ENCODE peak calls at places on chromosome 7, in ten cellular contexts. W is activated naive CD4-positive, alpha-beta T cell treated with anti-CD3 and anti-CD28 coated beads for 36 hours; Q is lung; V is testis; K is suprapubic skin; M is cardiac septum; B is fibroblast of lung; O is iris pigment epithelial cell; T is colonic mucosa; H is hypothalamus. Z is an unnamed sample.
A peak's percentile ranks its signal among the peaks of the same experiment; 100 is the strongest.

GRCh38 chr7:40014376-40014775 is 64.3 kb downstream of the CDK13 start:
- DNase-seq in Q (no peak), T (no peak), W (no peak), K (no peak), H (no peak), B (no peak), O (no peak), V (no peak), M (no peak), Z (no peak)

GRCh38 chr7:26910221-26910620 is 45.8 kb upstream of the SKAP2 start:
- DNase-seq in B (peak; percentile 62), V (no peak), T (no peak), O (peak; percentile 51), W (no peak), M (no peak), Q (no peak), H (no peak), K (no peak), Z (no peak)

GRCh38 chr7:34991938-34992840 is 45.1 kb downstream of the DPY19L1 start:
- DNase-seq in Q (no peak), W (peak; percentile 34), O (peak; percentile 70), T (no peak), H (no peak), M (no peak), K (no peak), B (peak; percentile 52), V (no peak), Z (no peak)

GRCh38 chr7:101308245-101309085 is 13.1 kb downstream of the IFT22 start:
- DNase-seq in M (no peak), H (no peak), V (peak; percentile 54), Q (peak; percentile 80), B (peak; percentile 51), T (peak; percentile 86), O (peak; percentile 48), K (no peak), W (peak; percentile 67), Z (no peak)

GRCh38 chr7:48904975-48905374 is 19.4 kb upstream of the CDC14C start:
- DNase-seq in O (peak; percentile 4), W (no peak), M (no peak), K (no peak), H (no peak), B (no peak), Q (no peak), V (no peak), T (no peak), Z (no peak)

GRCh38 chr7:47514818-47515217 is 67.1 kb downstream of the TNS3 start:
- DNase-seq in W (no peak), T (no peak), Q (no peak), H (no peak), M (no peak), O (peak; percentile 72), B (peak; percentile 46), K (no peak), V (no peak), Z (no peak)

GRCh38 chr7:116859323-116859722 is 3.1 kb upstream of the CAPZA2 start:
- DNase-seq in K (no peak), W (no peak), V (no peak), M (no peak), H (no peak), O (peak; percentile 79), B (peak; percentile 92), T (no peak), Q (no peak), Z (no peak)

GRCh38 chr7:37916673-37917660 is at the start of gene SFRP4:
- DNase-seq in M (peak; percentile 80), W (peak; percentile 17), Q (peak; percentile 66), T (peak; percentile 50), V (peak; percentile 65), B (peak; percentile 58), H (peak; percentile 68), K (no peak), O (no peak), Z (no peak)

GRCh38 chr7:91330378-91331295 is 66.4 kb downstream of the FZD1 start:
- DNase-seq in Q (no peak), O (peak; percentile 22), W (no peak), H (no peak), V (no peak), M (no peak), T (peak; percentile 28), K (no peak), B (peak; percentile 48), Z (no peak)

GRCh38 chr7:42945821-42946615 is 13.8 kb downstream of the MRPL32 start:
- DNase-seq in V (no peak), O (no peak), W (no peak), Q (no peak), B (peak; percentile 10), K (no peak), H (no peak), M (no peak), T (no peak), Z (no peak)

GRCh38 chr7:158740657-158741293 is 36.2 kb upstream of the NCAPG2 start:
- DNase-seq in B (peak; percentile 91), O (peak; percentile 98), M (no peak), K (no peak), Q (peak; percentile 23), W (no peak), V (no peak), T (no peak), H (peak; percentile 3), Z (no peak)

GRCh38 chr7:46396501-46396900 is 475.4 kb upstream of the IGFBP3 start:
- DNase-seq in K (no peak), B (no peak), V (no peak), T (no peak), M (no peak), O (no peak), H (no peak), W (no peak), Q (no peak), Z (no peak)

GRCh38 chr7:82335001-82335400 is 108.6 kb downstream of the CACNA2D1 start:
- DNase-seq in V (no peak), K (no peak), T (no peak), B (peak; percentile 55), H (no peak), O (no peak), W (no peak), Q (no peak), M (no peak), Z (no peak)

GRCh38 chr7:8261711-8262695 is at the start of gene ICA1:
- DNase-seq in H (peak; percentile 58), W (peak; percentile 43), V (peak; percentile 49), O (peak; percentile 14), B (peak; percentile 8), M (peak; percentile 87), T (peak; percentile 86), K (peak; percentile 81), Q (peak; percentile 80), Z (no peak)

GRCh38 chr7:81626008-81626407 is 143.8 kb downstream of the HGF start:
- DNase-seq in Q (no peak), H (no peak), O (peak; percentile 87), W (no peak), V (no peak), K (no peak), B (peak; percentile 55), M (no peak), T (no peak), Z (no peak)

GRCh38 chr7:471866-472639 is 47.6 kb downstream of the PDGFA start:
- DNase-seq in V (peak; percentile 73), M (peak; percentile 83), Q (no peak), H (no peak), T (no peak), K (peak; percentile 75), W (peak; percentile 23), O (peak; percentile 97), B (peak; percentile 98), Z (no peak)

GRCh38 chr7:39700932-39701331 is 77.6 kb downstream of the RALA start:
- DNase-seq in T (peak; percentile 40), W (no peak), V (peak; percentile 35), M (peak; percentile 81), Q (no peak), O (no peak), B (no peak), K (no peak), H (no peak), Z (no peak)

GRCh38 chr7:132141109-132141508 is 435.2 kb downstream of the PLXNA4 start:
- DNase-seq in K (no peak), T (no peak), Q (no peak), O (no peak), B (peak; percentile 17), V (no peak), W (no peak), H (no peak), M (no peak), Z (no peak)

GRCh38 chr7:85685901-85686300 is 499.0 kb upstream of the SEMA3D start:
- DNase-seq in H (no peak), O (peak; percentile 36), B (peak; percentile 6), T (no peak), W (no peak), K (no peak), Q (no peak), V (no peak), M (no peak), Z (no peak)

GRCh38 chr7:155901176-155901575 is 88.9 kb upstream of the SHH start:
- DNase-seq in O (no peak), V (no peak), Q (no peak), H (no peak), W (no peak), T (no peak), K (no peak), B (no peak), M (no peak), Z (no peak)

GRCh38 chr7:81064446-81064845 is 145.6 kb upstream of the SEMA3C start:
- DNase-seq in M (no peak), T (peak; percentile 23), W (no peak), B (peak; percentile 47), H (no peak), K (no peak), V (peak; percentile 32), O (peak; percentile 21), Q (no peak), Z (no peak)

GRCh38 chr7:114539575-114539974 is 125.0 kb downstream of the FOXP2 start:
- DNase-seq in K (no peak), H (no peak), T (peak; percentile 21), B (peak; percentile 66), M (no peak), W (no peak), V (peak; percentile 29), Q (no peak), O (peak; percentile 21), Z (no peak)

GRCh38 chr7:3282457-3282856 is 18.6 kb upstream of the SDK1 start:
- DNase-seq in H (no peak), O (no peak), V (peak; percentile 65), B (peak; percentile 71), Q (no peak), W (no peak), K (no peak), M (no peak), T (peak; percentile 27), Z (no peak)

GRCh38 chr7:130364446-130364845 is 15.8 kb upstream of the CPA1 start:
- DNase-seq in O (no peak), H (no peak), V (no peak), Q (no peak), M (peak; percentile 35), T (no peak), K (no peak), W (no peak), B (no peak), Z (no peak)

GRCh38 chr7:107691713-107692112 is 31.1 kb downstream of the SLC26A4 start:
- DNase-seq in V (no peak), M (no peak), H (no peak), T (no peak), O (peak; percentile 70), Q (no peak), W (no peak), K (no peak), B (peak; percentile 48), Z (no peak)

Z was measured in DND-41.